ENCODE peak calls at places on chromosomes 5 and 9, in five cellular contexts. C is vagina, Z is mucosa of descending colon, O is adipocyte, X is H7. G is an unnamed sample. For H3K36me3, the result is how much of the 10 kb centered on the place peaks cover.

GRCh38 chr5:126542441-126542840 is 52.6 kb downstream of the ALDH7A1 start:
- DNase-seq in O (no peak), Z (no peak), X (no peak), C (no peak), G (no peak)

GRCh38 chr9:121207371-121207940 is 5.8 kb upstream of the RAB14 start:
- DNase-seq in C (no peak), X (no peak), Z (no peak), O (no peak), G (peak)

GRCh38 chr5:143177263-143177994 is 226.1 kb downstream of the NR3C1 start:
- DNase-seq in O (peak), Z (no peak), X (no peak), C (no peak), G (no peak)

GRCh38 chr9:16885896-16886295 is 15.4 kb upstream of the BNC2 start:
- DNase-seq in X (no peak), C (no peak), O (no peak), Z (no peak), G (no peak)

GRCh38 chr9:120710110-120710981 is 3.9 kb downstream of the MEGF9 start:
- DNase-seq in O (peak), C (no peak), Z (no peak), X (peak), G (peak)

GRCh38 chr9:33436445-33436844 is 10.9 kb downstream of the AQP3 start:
- DNase-seq in Z (no peak), C (no peak), O (peak), X (no peak), G (no peak)

GRCh38 chr5:150321784-150322183 is 19.1 kb upstream of the ARSI start:
- DNase-seq in X (no peak), Z (no peak), O (no peak), C (no peak), G (no peak)

GRCh38 chr5:135446186-135446585 is 962 bp downstream of the DCANP1 start:
- DNase-seq in C (no peak), X (no peak), O (no peak), Z (no peak), G (no peak)

GRCh38 chr5:116075117-116075910 is 9.5 kb upstream of the COMMD10 start:
- DNase-seq in X (no peak), O (no peak), C (no peak), Z (no peak), G (peak)

GRCh38 chr5:34587355-34588241 is 68.5 kb upstream of the RAI14 start:
- DNase-seq in X (no peak), Z (no peak), O (peak), C (no peak), G (no peak)

GRCh38 chr5:72455477-72455876 is 51.7 kb downstream of the ZNF366 start:
- DNase-seq in X (no peak), C (no peak), O (no peak), Z (no peak), G (no peak)

GRCh38 chr9:37198831-37199230 is 78.5 kb downstream of the ZCCHC7 start:
- DNase-seq in O (no peak), C (no peak), X (no peak), Z (no peak), G (peak)

GRCh38 chr9:100989731-100990130 is 38.8 kb upstream of the PLPPR1 start:
- DNase-seq in X (no peak), O (no peak), Z (no peak), C (no peak), G (no peak)

GRCh38 chr5:171857537-171857936 is 71.9 kb downstream of the SMIM23 start:
- DNase-seq in C (peak), O (no peak), X (peak), Z (no peak), G (no peak)

GRCh38 chr5:178564386-178564785 is 25.8 kb downstream of the COL23A1 start:
- DNase-seq in C (no peak), Z (no peak), X (peak), O (no peak), G (no peak)

GRCh38 chr9:81772144-81772543 is 82.8 kb upstream of the TLE1 start:
- DNase-seq in O (peak), Z (no peak), X (no peak), C (no peak), G (no peak)

GRCh38 chr5:77029376-77029885 is 773 bp upstream of the AGGF1 start:
- DNase-seq in X (no peak), Z (no peak), O (no peak), C (no peak), G (peak)

GRCh38 chr5:75463726-75464125 is 47.7 kb downstream of the CERT1 start:
- DNase-seq in Z (no peak), X (no peak), O (no peak), C (no peak), G (peak)

GRCh38 chr9:12554636-12555035 is 138.5 kb upstream of the TYRP1 start:
- DNase-seq in O (peak), Z (no peak), C (no peak), X (no peak), G (no peak)

GRCh38 chr9:71987471-71988371 is 72.7 kb downstream of the C9orf57 start:
- DNase-seq in C (no peak), Z (no peak), O (no peak), X (no peak), G (no peak)

GRCh38 chr5:170336065-170336464 is 38.5 kb upstream of the LCP2 start:
- DNase-seq in Z (no peak), X (no peak), O (no peak), C (no peak), G (no peak)

GRCh38 chr5:181063514-181063913 is 23.4 kb downstream of the BTNL9 start:
- DNase-seq in X (no peak), C (no peak), O (no peak), Z (no peak), G (no peak)

GRCh38 chr9:83622814-83623633 is at the start of gene IDNK:
- DNase-seq in Z (peak), X (peak), C (no peak), O (peak), G (peak)

GRCh38 chr9:69063839-69064238 is 28.3 kb downstream of the FXN start:
- DNase-seq in X (no peak), Z (no peak), C (no peak), O (no peak), G (no peak)

GRCh38 chr9:20353529-20353928 is 268.8 kb downstream of the MLLT3 start:
- DNase-seq in C (no peak), O (peak), X (no peak), Z (no peak), G (no peak)

GRCh38 chr9:35696520-35697215 is 6.9 kb upstream of the TPM2 start:
- DNase-seq in X (peak), O (peak), Z (no peak), C (no peak), G (peak)

GRCh38 chr9:101566904-101567724 is 27.7 kb downstream of the PPP3R2 start:
- DNase-seq in Z (no peak), X (no peak), C (no peak), O (peak), G (peak)

GRCh38 chr5:125503958-125504357 is 757.5 kb upstream of the ZNF608 start:
- DNase-seq in Z (no peak), C (no peak), X (no peak), O (no peak), G (no peak)

GRCh38 chr9:125240649-125240999 is 519 bp downstream of the HSPA5 start:
- DNase-seq in Z (no peak), O (peak), X (peak), C (no peak), G (peak)

GRCh38 chr5:93941897-93942296 is 200.5 kb upstream of the POU5F2 start:
- DNase-seq in X (no peak), C (no peak), O (no peak), Z (no peak), G (no peak)

GRCh38 chr9:76803762-76804161 is 39.5 kb downstream of the PCA3 start:
- DNase-seq in Z (no peak), O (no peak), C (no peak), X (no peak), G (no peak)

GRCh38 chr9:100216178-100216787 is 117.2 kb downstream of the INVS start:
- DNase-seq in O (no peak), Z (no peak), X (peak), C (no peak), G (peak)

GRCh38 chr5:177295929-177296328 is 7.6 kb downstream of the RAB24 start:
- DNase-seq in O (no peak), Z (no peak), C (no peak), X (no peak), G (no peak)

GRCh38 chr9:5231212-5231611 is at the start of gene INSL4:
- DNase-seq in C (no peak), Z (no peak), X (no peak), O (peak), G (no peak)

GRCh38 chr5:126016256-126016655 is 407.0 kb upstream of the GRAMD2B start:
- DNase-seq in C (no peak), Z (no peak), X (no peak), O (peak), G (no peak)

GRCh38 chr9:68507098-68507795 is 33.4 kb downstream of the TMEM252 start:
- DNase-seq in C (no peak), O (peak), Z (no peak), X (peak), G (peak)

GRCh38 chr9:94812343-94812742 is 85.8 kb downstream of the AOPEP start:
- DNase-seq in C (no peak), Z (no peak), X (no peak), O (peak), G (no peak)

DNA sequence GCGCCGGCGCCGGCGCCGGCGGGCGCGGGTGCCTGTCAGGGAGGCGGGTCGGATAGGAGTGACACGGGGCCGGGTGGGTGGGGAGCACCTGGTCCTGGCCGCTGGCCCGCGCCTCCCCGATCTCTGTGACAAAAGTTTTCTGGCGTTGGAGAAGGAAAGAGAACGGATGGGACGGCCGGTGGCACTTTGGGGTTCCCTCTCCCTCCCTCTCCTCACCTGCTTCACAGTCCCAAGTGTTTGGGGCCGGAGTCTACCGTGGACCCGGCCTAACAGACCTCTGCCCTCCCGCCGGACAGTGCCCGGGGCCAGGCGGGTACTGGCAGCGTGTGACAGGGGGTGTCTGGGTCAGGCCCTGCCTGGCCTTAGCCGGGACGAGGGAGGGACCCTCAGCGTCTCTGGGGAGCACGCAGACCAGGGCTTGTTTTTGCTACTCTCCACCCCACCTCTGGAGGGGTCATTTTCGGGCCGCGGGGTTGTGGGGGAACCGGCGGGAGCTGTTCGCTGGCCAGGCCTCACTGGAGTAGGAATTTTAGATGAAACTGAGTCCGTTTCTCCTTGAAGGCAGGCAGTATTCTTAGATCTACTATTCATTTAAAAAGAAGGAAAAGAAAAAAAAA is 1.7 kb downstream of the PRDM6 start:
- DNase-seq in O (no peak), Z (no peak), C (no peak), X (peak), G (no peak)
- H3K4me3 ChIP-seq in O (no peak), Z (no peak), C (peak), X (peak), G (no peak)

GRCh38 chr5:131386779-131387178 is 122.9 kb downstream of the CDC42SE2 start:
- DNase-seq in O (peak), C (no peak), Z (no peak), X (no peak), G (no peak)
- H3K36me3 ChIP-seq in O (under half), C (under half), Z (under half), X (under half), G (half or more)

GRCh38 chr5:42597318-42597937 is 159.2 kb upstream of the CCDC152 start:
- DNase-seq in C (no peak), Z (no peak), O (no peak), X (no peak), G (no peak)

GRCh38 chr5:42596817-42597216 is 159.8 kb upstream of the CCDC152 start:
- DNase-seq in X (no peak), C (no peak), O (no peak), Z (no peak), G (no peak)

GRCh38 chr5:42600441-42600840 is 156.2 kb upstream of the CCDC152 start:
- DNase-seq in Z (no peak), X (no peak), O (no peak), C (no peak), G (no peak)

GRCh38 chr5:42598311-42598710 is 158.3 kb upstream of the CCDC152 start:
- DNase-seq in X (no peak), Z (no peak), O (no peak), C (no peak), G (no peak)

GRCh38 chr5:42599106-42599505 is 157.5 kb upstream of the CCDC152 start:
- DNase-seq in Z (no peak), O (no peak), C (no peak), X (no peak), G (no peak)
- H3K4me3 ChIP-seq in Z (no peak), O (no peak), C (no peak), X (no peak), G (no peak)

DNA sequence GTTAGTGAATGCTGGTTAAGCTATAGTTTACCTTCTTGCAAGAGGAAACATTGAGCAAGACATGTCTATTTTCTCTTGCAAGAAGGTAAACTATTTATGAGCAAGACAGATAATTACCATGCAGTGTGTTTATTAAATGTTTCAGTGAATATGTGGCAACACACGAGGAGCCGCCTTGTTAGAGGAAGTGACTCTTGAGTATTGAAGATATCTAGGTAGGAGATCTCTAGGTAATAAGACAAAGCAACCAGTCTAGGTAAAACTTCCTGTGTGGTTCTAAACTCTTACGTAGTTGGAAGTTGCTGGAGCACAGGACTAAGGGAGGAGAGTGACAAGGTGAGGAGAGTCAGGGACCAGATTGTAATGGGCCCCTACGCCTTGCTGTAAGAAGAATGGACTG is 16.8 kb downstream of the SKP2 start:
- DNase-seq in X (no peak), O (no peak), Z (no peak), C (no peak), G (no peak)
- H3K36me3 ChIP-seq in X (under half), O (half or more), Z (under half), C (under half), G (half or more)

G was measured in OCI-LY7.